ENCODE peak calls at places on chromosomes 12 and 14, in ten cellular contexts. G is NCI-H2081 treated with DMSO at 0.1 percent for 48 hours; O is CD8-positive, alpha-beta T cell; I is SHP77; J is fibroblast of mammary gland; F is activated naive CD8-positive, alpha-beta T cell treated with anti-CD3 and anti-CD28 coated beads, Interleukin-2, amount 50 U/mL, for 24 hours; A is endothelial cell; P is stimulated activated CD4-positive, alpha-beta T cell treated with anti-CD3 and anti-CD28 coated beads, Interleukin-2, amount 100 ng/mL, for 48 hours; Q is mammary epithelial cell; C is astrocyte of the cerebellum. D is an unnamed sample.

GRCh38 chr14:79680087-79680486 is 531.2 kb downstream of the DIO2 start:
- DNase-seq in Q (no peak), J (no peak), A (no peak), O (no peak), C (no peak), G (no peak), I (no peak), F (no peak), P (no peak), D (no peak)

GRCh38 chr12:125222876-125223275 is 157.6 kb downstream of the AACS start:
- DNase-seq in G (no peak), I (no peak), C (no peak), J (no peak), F (no peak), P (no peak), O (no peak), Q (no peak), A (no peak), D (no peak)

GRCh38 chr14:45199246-45199645 is 53.8 kb downstream of the MIS18BP1 start:
- DNase-seq in J (peak), P (no peak), I (no peak), C (no peak), A (no peak), F (no peak), O (no peak), G (no peak), Q (peak), D (no peak)

GRCh38 chr12:2644678-2645405 is 149.9 kb upstream of the FKBP4 start:
- DNase-seq in C (no peak), F (no peak), G (no peak), J (no peak), A (no peak), O (no peak), I (no peak), Q (no peak), P (no peak), D (no peak)

GRCh38 chr14:86055512-86055911 is 525.6 kb downstream of the FLRT2 start:
- DNase-seq in A (no peak), F (no peak), P (no peak), J (peak), I (peak), Q (no peak), G (no peak), O (no peak), C (no peak), D (no peak)

GRCh38 chr14:104657563-104658324 is 31.7 kb upstream of the INF2 start:
- DNase-seq in J (no peak), A (no peak), Q (no peak), O (no peak), I (no peak), C (no peak), P (no peak), F (peak), G (no peak), D (no peak)

GRCh38 chr14:75417674-75418073 is 10.1 kb upstream of the JDP2 start:
- DNase-seq in Q (peak), O (no peak), P (no peak), J (peak), F (no peak), C (no peak), G (no peak), I (no peak), A (no peak), D (no peak)

GRCh38 chr14:82689948-82690347 is 1156.3 kb upstream of the SEL1L start:
- DNase-seq in Q (no peak), P (no peak), A (no peak), G (no peak), C (no peak), O (no peak), I (no peak), J (no peak), F (no peak), D (no peak)

GRCh38 chr14:61358812-61359211 is 37.4 kb downstream of the PRKCH start:
- DNase-seq in A (no peak), P (no peak), O (no peak), C (no peak), J (no peak), I (no peak), Q (no peak), G (no peak), F (no peak), D (no peak)

GRCh38 chr14:54660712-54661111 is 93.8 kb downstream of the SAMD4A start:
- DNase-seq in F (no peak), C (no peak), P (no peak), O (no peak), J (no peak), A (no peak), Q (no peak), I (no peak), G (no peak), D (no peak)

GRCh38 chr12:53062977-53063707 is 13.3 kb downstream of the TNS2 start:
- DNase-seq in C (no peak), P (no peak), F (no peak), Q (no peak), O (no peak), I (no peak), A (no peak), G (no peak), J (no peak), D (no peak)

GRCh38 chr12:27686147-27686546 is 10.1 kb upstream of the REP15 start:
- DNase-seq in Q (no peak), O (no peak), I (no peak), C (no peak), A (no peak), G (no peak), J (no peak), P (no peak), F (no peak), D (no peak)

GRCh38 chr12:44000309-44000952 is 164.6 kb downstream of the TMEM117 start:
- DNase-seq in G (no peak), A (peak), O (peak), I (peak), C (no peak), F (peak), P (peak), J (peak), Q (peak), D (peak)

GRCh38 chr12:109464642-109465351 is 12.3 kb downstream of the KCTD10 start:
- DNase-seq in O (no peak), G (no peak), F (no peak), Q (no peak), J (peak), A (no peak), P (no peak), C (no peak), I (no peak), D (no peak)

GRCh38 chr14:105141026-105141425 is 27.6 kb downstream of the JAG2 start:
- DNase-seq in J (no peak), F (no peak), O (no peak), I (no peak), Q (no peak), A (no peak), C (no peak), G (no peak), P (no peak), D (no peak)

GRCh38 chr14:53851394-53852056 is 105.1 kb downstream of the BMP4 start:
- DNase-seq in A (no peak), J (no peak), G (no peak), Q (no peak), I (no peak), C (no peak), P (no peak), O (no peak), F (no peak), D (no peak)

GRCh38 chr12:24948816-24949722 is at the start of gene BCAT1:
- DNase-seq in P (peak), G (no peak), O (peak), I (no peak), Q (peak), J (peak), A (peak), C (no peak), F (peak), D (peak)

GRCh38 chr12:132329036-132329738 is at the start of gene GALNT9:
- DNase-seq in G (no peak), C (no peak), F (peak), A (peak), I (no peak), P (no peak), Q (no peak), O (no peak), J (no peak), D (peak)

GRCh38 chr14:68796418-68797101 is 3.7 kb upstream of the ZFP36L1 start:
- DNase-seq in Q (no peak), I (no peak), F (no peak), A (no peak), P (no peak), J (no peak), C (no peak), G (no peak), O (no peak), D (peak)

GRCh38 chr12:78403136-78403535 is 461.4 kb upstream of the SYT1 start:
- DNase-seq in C (peak), J (peak), F (no peak), Q (peak), A (no peak), P (no peak), G (no peak), O (no peak), I (no peak), D (no peak)

GRCh38 chr12:112017041-112017440 is 3.8 kb downstream of the ERP29 start:
- DNase-seq in F (no peak), G (no peak), I (no peak), A (no peak), J (no peak), Q (no peak), P (no peak), O (no peak), C (no peak), D (no peak)

GRCh38 chr14:64465208-64465821 is at the start of gene AKAP5:
- DNase-seq in F (peak), I (peak), P (peak), G (no peak), Q (no peak), C (no peak), A (peak), J (no peak), O (peak), D (peak)

GRCh38 chr14:102320033-102320660 is 601 bp downstream of the ZNF839 start:
- DNase-seq in G (no peak), J (peak), P (no peak), F (peak), C (no peak), A (peak), Q (peak), I (no peak), O (peak), D (peak)

GRCh38 chr12:120292411-120292660 is 633 bp upstream of the RNU4-2 start:
- DNase-seq in G (no peak), F (no peak), O (no peak), Q (no peak), J (no peak), I (no peak), C (no peak), P (no peak), A (no peak), D (no peak)

GRCh38 chr14:56351861-56352260 is 227.7 kb upstream of the TMEM260 start:
- DNase-seq in J (peak), O (no peak), G (no peak), I (no peak), C (peak), P (no peak), A (no peak), Q (peak), F (no peak), D (no peak)

GRCh38 chr14:106790189-106791036 is 1264.0 kb downstream of the TMEM121 start:
- DNase-seq in C (no peak), A (no peak), G (no peak), F (peak), Q (peak), I (peak), O (peak), J (no peak), P (peak), D (no peak)

GRCh38 chr12:80044694-80045046 is 54.7 kb upstream of the OTOGL start:
- DNase-seq in F (no peak), P (no peak), J (peak), C (peak), O (no peak), Q (peak), G (no peak), A (no peak), I (no peak), D (no peak)

GRCh38 chr14:52923902-52924575 is 26.8 kb downstream of the FERMT2 start:
- DNase-seq in A (no peak), P (no peak), Q (no peak), G (no peak), O (no peak), C (no peak), F (no peak), J (no peak), I (no peak), D (no peak)

GRCh38 chr12:116910645-116911449 is at the start of gene FBXW8:
- DNase-seq in J (peak), Q (peak), O (peak), A (peak), G (peak), I (peak), P (peak), F (peak), C (peak), D (peak)